ENCODE peak calls at places on chromosomes 6 and 20, in six cellular contexts. K, O, P, X, N and I are unnamed samples.

GRCh38 chr6:120274547-120274946 is 925.0 kb upstream of the MAN1A1 start:
- DNase-seq in K (no peak), O (no peak), P (no peak), X (no peak), N (peak), I (no peak)

GRCh38 chr6:78607188-78607587 is 260.2 kb upstream of the IRAK1BP1 start:
- DNase-seq in K (no peak), O (no peak), P (no peak), X (no peak), N (no peak), I (no peak)

GRCh38 chr6:130324657-130325056 is 41.2 kb upstream of the TMEM200A start:
- DNase-seq in K (no peak), O (no peak), P (no peak), X (no peak), N (no peak), I (no peak)

GRCh38 chr6:153976921-153977693 is 61.9 kb upstream of the OPRM1 start:
- DNase-seq in K (no peak), O (no peak), P (no peak), X (no peak), N (peak), I (no peak)

GRCh38 chr6:81241717-81242116 is 510.8 kb downstream of the TENT5A start:
- DNase-seq in K (peak), O (no peak), P (no peak), X (no peak), N (no peak), I (no peak)

GRCh38 chr6:82750570-82750969 is 315.1 kb downstream of the UBE3D start:
- DNase-seq in K (no peak), O (no peak), P (no peak), X (no peak), N (no peak), I (no peak)

GRCh38 chr6:193773-194310 is 98.4 kb upstream of the DUSP22 start:
- DNase-seq in K (no peak), O (no peak), P (no peak), X (no peak), N (peak), I (no peak)

GRCh38 chr20:57384953-57385761 is 6.0 kb upstream of the RBM38 start:
- DNase-seq in K (no peak), O (no peak), P (no peak), X (no peak), N (no peak), I (no peak)

GRCh38 chr20:33568378-33569289 is 78.7 kb downstream of the CBFA2T2 start:
- DNase-seq in K (peak), O (peak), P (no peak), X (no peak), N (no peak), I (peak)

GRCh38 chr6:7919871-7920270 is 9.3 kb upstream of the TXNDC5 start:
- DNase-seq in K (peak), O (no peak), P (no peak), X (peak), N (no peak), I (no peak)

GRCh38 chr6:158230967-158231550 is 62.9 kb downstream of the GTF2H5 start:
- DNase-seq in K (no peak), O (no peak), P (no peak), X (no peak), N (no peak), I (no peak)

GRCh38 chr6:158229823-158230222 is 61.7 kb downstream of the GTF2H5 start:
- DNase-seq in K (no peak), O (no peak), P (no peak), X (no peak), N (no peak), I (no peak)

GRCh38 chr6:158232445-158233213 is 64.5 kb downstream of the GTF2H5 start:
- DNase-seq in K (peak), O (no peak), P (peak), X (peak), N (no peak), I (peak)

GRCh38 chr6:158233214-158233795 is 65.2 kb downstream of the GTF2H5 start:
- DNase-seq in K (peak), O (no peak), P (no peak), X (no peak), N (no peak), I (no peak)

GRCh38 chr6:158231551-158232444 is 63.6 kb downstream of the GTF2H5 start:
- DNase-seq in K (peak), O (no peak), P (peak), X (peak), N (no peak), I (peak)
- TF ChIP-seq POLR2A in K (peak), O (peak), P (peak), X (peak), N (peak), I (no peak)

GRCh38 chr20:50338479-50339195 is 148.0 kb downstream of the CEBPB start:
- DNase-seq in K (peak), O (no peak), P (peak), X (peak), N (peak), I (peak)
- TF ChIP-seq TAF1 in K (no peak), O (no peak), P (no peak), X (no peak), N (no peak), I (no peak)

DNA sequence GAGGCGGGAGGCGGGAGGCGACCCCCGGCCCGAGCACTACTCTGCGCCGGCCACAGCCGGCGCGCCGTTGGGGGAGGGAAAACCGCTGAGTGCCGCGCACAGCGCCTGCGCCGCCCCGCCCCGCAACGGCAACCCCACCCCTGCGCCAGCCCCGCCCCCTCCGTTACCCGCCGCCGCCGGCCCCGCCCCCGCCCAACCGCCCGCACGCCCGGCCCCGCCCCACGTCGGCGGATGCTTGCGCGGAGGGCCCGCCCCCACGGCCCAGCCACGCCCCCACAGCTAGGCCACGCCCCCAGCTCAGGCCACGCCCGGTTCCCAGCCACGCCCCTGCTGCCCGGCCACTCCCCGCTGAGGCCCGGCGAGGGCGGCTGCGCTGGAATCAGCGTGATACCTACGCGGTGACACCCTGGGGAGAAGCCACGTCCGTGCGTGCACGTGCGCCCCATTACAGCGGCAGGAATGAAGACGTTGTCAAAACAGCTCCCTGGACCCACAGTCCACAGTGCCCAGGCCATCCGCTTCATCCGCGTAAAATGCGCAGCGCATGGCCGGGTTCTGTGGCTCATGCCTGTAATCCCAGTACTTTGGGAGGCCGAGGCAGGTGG is at the start of gene TCFL5:
- DNase-seq in K (peak), O (no peak), P (peak), X (peak), N (no peak), I (peak)
- TF ChIP-seq POLR2A in K (peak), O (no peak), P (no peak), X (peak), N (peak), I (no peak)

GRCh38 chr6:2828629-2829028 is 13.0 kb downstream of the SERPINB1 start:
- DNase-seq in K (no peak), O (no peak), P (no peak), X (no peak), N (no peak), I (no peak)

GRCh38 chr6:2827112-2827511 is 14.6 kb downstream of the SERPINB1 start:
- DNase-seq in K (no peak), O (no peak), P (no peak), X (no peak), N (no peak), I (no peak)

GRCh38 chr6:2829253-2829652 is 12.4 kb downstream of the SERPINB1 start:
- DNase-seq in K (no peak), O (no peak), P (no peak), X (no peak), N (no peak), I (no peak)

GRCh38 chr6:2831392-2831791 is 10.3 kb downstream of the SERPINB1 start:
- DNase-seq in K (no peak), O (no peak), P (no peak), X (no peak), N (no peak), I (no peak)

GRCh38 chr6:2830183-2830582 is 11.5 kb downstream of the SERPINB1 start:
- DNase-seq in K (no peak), O (no peak), P (no peak), X (no peak), N (no peak), I (no peak)
- TF ChIP-seq TAF1 in K (no peak), O (no peak), P (no peak), X (no peak), N (no peak), I (no peak)